ENCODE peak calls at places on chromosome 4, in seven cellular contexts. V is PC-3, S is tibial nerve, D is psoas muscle, P is Peyer's patch, H is H9, F is lower lobe of right lung. K is an unnamed sample. For H3K4me1, the result is how much of the 10 kb centered on the place peaks cover.

GRCh38 chr4:189940178-189941004 is at the start of gene FRG1:
- DNase-seq in V (peak), S (peak), D (peak), P (peak), H (peak), F (peak), K (peak)

GRCh38 chr4:53012738-53013137 is 150.6 kb downstream of the RASL11B start:
- DNase-seq in V (no peak), S (no peak), D (no peak), P (no peak), H (no peak), F (no peak), K (no peak)

GRCh38 chr4:17945303-17945702 is 76.3 kb downstream of the LCORL start:
- DNase-seq in V (no peak), S (no peak), D (no peak), P (no peak), H (no peak), F (no peak), K (no peak)

GRCh38 chr4:178037459-178038214 is 595.4 kb upstream of the AGA start:
- DNase-seq in V (no peak), S (no peak), D (no peak), P (no peak), H (no peak), F (no peak), K (no peak)

GRCh38 chr4:180794352-180794751 is 1448.8 kb upstream of the TENM3 start:
- DNase-seq in V (no peak), S (no peak), D (no peak), P (no peak), H (no peak), F (no peak), K (no peak)

GRCh38 chr4:184167576-184167975 is 50.1 kb downstream of the ENPP6 start:
- DNase-seq in V (no peak), S (no peak), D (no peak), P (no peak), H (peak), F (no peak), K (no peak)

GRCh38 chr4:150363721-150364688 is 217.9 kb upstream of the MAB21L2 start:
- DNase-seq in V (no peak), S (no peak), D (no peak), P (no peak), H (no peak), F (no peak), K (no peak)

GRCh38 chr4:39732728-39733127 is 34.8 kb downstream of the UBE2K start:
- DNase-seq in V (peak), S (no peak), D (no peak), P (no peak), H (no peak), F (no peak), K (no peak)

GRCh38 chr4:59540311-59540710 is 1659.8 kb upstream of the ADGRL3 start:
- DNase-seq in V (peak), S (no peak), D (no peak), P (no peak), H (no peak), F (no peak), K (no peak)

GRCh38 chr4:6991249-6991648 is 51.9 kb upstream of the TADA2B start:
- DNase-seq in V (no peak), S (no peak), D (no peak), P (no peak), H (no peak), F (no peak), K (no peak)

GRCh38 chr4:177016541-177017141 is 223.9 kb upstream of the VEGFC start:
- DNase-seq in V (peak), S (no peak), D (no peak), P (no peak), H (no peak), F (no peak), K (no peak)

GRCh38 chr4:84286048-84286447 is 213.0 kb downstream of the NKX6-1 start:
- DNase-seq in V (no peak), S (no peak), D (no peak), P (no peak), H (peak), F (no peak), K (no peak)

DNA sequence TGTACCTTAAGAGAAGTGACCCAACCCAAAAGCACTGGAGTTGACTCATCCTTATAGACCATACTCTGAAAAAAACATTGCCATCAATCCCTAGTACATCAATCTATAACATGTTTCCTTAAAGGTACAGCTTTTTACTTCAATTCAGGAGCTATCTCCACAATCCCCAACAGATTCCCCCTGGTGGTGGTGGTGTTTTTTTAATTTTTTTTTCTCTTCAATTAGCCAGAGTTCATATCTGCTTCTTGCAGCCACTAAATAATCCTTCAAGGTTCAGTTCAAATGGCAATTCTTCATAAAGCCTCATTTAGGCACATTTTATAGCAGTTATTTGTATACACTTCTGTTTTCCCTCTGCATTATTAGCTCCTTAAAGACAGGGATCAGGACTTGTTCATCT is 60.7 kb upstream of the KDR start:
- DNase-seq in V (peak), S (no peak), D (no peak), P (no peak), H (no peak), F (no peak), K (no peak)
- TF ChIP-seq CTCF in V (peak), S (no peak), D (no peak), P (no peak), H (peak), F (no peak), K (no peak)

GRCh38 chr4:1244978-1245471 is 3.9 kb downstream of the CTBP1 start:
- DNase-seq in V (no peak), S (peak), D (peak), P (no peak), H (no peak), F (no peak), K (peak)
- H3K4me1 ChIP-seq in V (under half), S (half or more), D (half or more), P (under half), H (under half), F (half or more), K (half or more)

GRCh38 chr4:175954685-175955084 is 111.0 kb upstream of the WDR17 start:
- DNase-seq in V (no peak), S (no peak), D (no peak), P (no peak), H (no peak), F (no peak), K (peak)

GRCh38 chr4:175951794-175952193 is 113.8 kb upstream of the WDR17 start:
- DNase-seq in V (peak), S (no peak), D (no peak), P (no peak), H (no peak), F (no peak), K (no peak)

GRCh38 chr4:175953960-175954521 is 111.6 kb upstream of the WDR17 start:
- DNase-seq in V (peak), S (no peak), D (no peak), P (no peak), H (no peak), F (no peak), K (no peak)
- TF ChIP-seq CTCF in V (peak), S (no peak), D (no peak), P (no peak), H (peak), F (no peak), K (no peak)

DNA sequence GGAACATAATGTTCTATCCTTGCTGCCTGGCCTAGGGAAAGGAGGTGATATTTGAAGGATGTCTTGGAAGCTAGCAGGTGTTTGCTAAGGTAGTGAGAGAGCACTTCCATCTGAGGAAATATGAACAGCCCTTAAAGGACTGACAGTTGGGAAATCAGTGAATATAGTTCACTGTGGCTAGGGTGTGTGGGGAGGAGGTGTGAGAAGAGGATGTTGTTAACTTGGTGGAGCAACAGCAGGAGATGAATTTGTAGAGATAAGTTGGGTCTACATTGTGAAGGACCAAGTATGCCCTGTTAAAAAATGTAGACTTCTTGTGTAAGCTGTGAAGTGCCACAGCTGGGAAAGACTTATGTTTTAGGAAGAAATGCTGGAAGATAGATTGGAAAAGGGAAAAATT is 25.5 kb downstream of the TBC1D19 start:
- DNase-seq in V (no peak), S (no peak), D (no peak), P (no peak), H (no peak), F (no peak), K (no peak)
- H3K4me1 ChIP-seq in V (under half), S (under half), D (under half), P (under half), H (under half), F (under half), K (under half)

DNA sequence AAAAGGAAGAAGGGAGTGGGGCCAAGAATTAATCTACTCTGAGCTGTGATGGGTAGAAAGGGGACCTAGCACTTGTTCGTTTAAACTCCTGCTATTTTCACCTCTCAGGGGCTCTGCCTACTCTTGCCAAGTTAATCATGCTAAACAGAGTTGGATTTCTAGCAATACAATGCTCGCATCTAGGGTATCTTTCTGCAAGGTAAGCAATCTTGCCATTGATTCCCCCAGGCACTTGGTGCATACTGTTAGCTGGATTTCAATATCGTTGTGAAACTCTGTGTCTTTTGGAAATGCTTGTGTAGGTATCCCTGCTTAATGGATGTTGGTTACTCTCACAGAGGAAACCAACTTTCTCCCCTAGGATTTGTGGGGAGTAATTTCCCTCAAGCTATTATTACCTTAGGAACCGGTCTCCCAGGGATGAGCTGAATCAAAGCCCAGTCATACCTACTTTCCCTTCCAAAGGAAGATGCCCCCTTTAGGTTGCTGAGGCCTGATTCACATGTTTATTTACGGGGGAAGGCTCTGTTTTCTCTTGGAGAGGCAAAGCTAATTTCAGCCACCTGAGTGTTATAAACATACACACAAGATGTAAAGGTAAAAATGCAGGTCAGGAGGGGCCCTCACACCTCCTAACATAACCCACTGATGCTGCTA is 366.8 kb downstream of the FBXW7 start:
- DNase-seq in V (peak), S (no peak), D (no peak), P (no peak), H (no peak), F (no peak), K (no peak)
- TF ChIP-seq CTCF in V (no peak), S (no peak), D (no peak), P (no peak), H (peak), F (no peak), K (no peak)

DNA sequence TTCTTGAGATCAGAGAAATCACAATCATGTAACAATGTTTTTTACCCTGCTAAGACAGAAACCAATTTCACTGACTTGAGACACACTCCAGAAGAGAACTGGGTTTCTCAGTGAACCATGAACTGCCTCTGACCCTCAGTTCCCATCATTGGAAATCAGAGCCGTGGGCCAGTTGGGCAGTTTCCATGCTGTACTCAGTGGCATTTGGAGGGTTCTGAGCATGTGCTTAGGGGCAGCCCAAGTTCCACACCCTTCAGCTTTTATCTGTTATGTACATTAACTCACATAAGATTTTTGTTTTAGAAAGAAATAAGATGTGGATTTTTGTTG is 77.9 kb downstream of the BTC start:
- DNase-seq in V (no peak), S (no peak), D (no peak), P (no peak), H (no peak), F (no peak), K (no peak)
- H3K4me1 ChIP-seq in V (under half), S (under half), D (under half), P (under half), H (under half), F (under half), K (under half)

K was measured in adrenal gland.